ENCODE peak calls at places on chromosomes 4 and X, in four cellular contexts. N is HEK293T, T is K562, L is HepG2. R is an unnamed sample.

GRCh38 chrX:49155243-49155899 is 7.2 kb upstream of the MAGIX start:
- DNase-seq in L (no peak), N (no peak), T (peak; percentile 79), R (no peak)

GRCh38 chrX:1444896-1445480 is 7.7 kb downstream of the ASMTL start:
- DNase-seq in T (no peak), N (no peak), L (no peak), R (no peak)

GRCh38 chr4:6423575-6423974 is 48.8 kb downstream of the PPP2R2C start:
- DNase-seq in L (no peak), T (no peak), N (no peak), R (peak; percentile 49)

GRCh38 chr4:164937576-164938270 is 39.7 kb downstream of the TRIM61 start:
- DNase-seq in N (peak; percentile 14), L (peak; percentile 12), T (no peak), R (peak; percentile 25)

GRCh38 chr4:185742766-185743165 is 69.2 kb downstream of the SORBS2 start:
- DNase-seq in L (no peak), N (no peak), T (no peak), R (no peak)

GRCh38 chrX:139881572-139881971 is 51.3 kb downstream of the ATP11C start:
- DNase-seq in L (no peak), T (no peak), N (no peak), R (no peak)

GRCh38 chrX:19682712-19683331 is 167.5 kb upstream of the MAP3K15 start:
- DNase-seq in L (no peak), T (no peak), N (peak; percentile 47), R (no peak)

GRCh38 chrX:124725467-124725866 is 379.1 kb downstream of the SH2D1A start:
- DNase-seq in N (no peak), L (no peak), T (no peak), R (no peak)

GRCh38 chrX:151384807-151385206 is 12.2 kb upstream of the VMA21 start:
- DNase-seq in N (no peak), T (no peak), L (no peak), R (no peak)

GRCh38 chr4:10066206-10066605 is 44.9 kb upstream of the SLC2A9 start:
- DNase-seq in N (no peak), T (no peak), L (no peak), R (no peak)

GRCh38 chr4:89064848-89065247 is 7.9 kb upstream of the FAM13A start:
- DNase-seq in N (no peak), T (no peak), L (no peak), R (no peak)

GRCh38 chr4:101910786-101911373 is 120.3 kb downstream of the BANK1 start:
- DNase-seq in T (no peak), N (no peak), L (no peak), R (no peak)

GRCh38 chr4:113064244-113064643 is 14.8 kb downstream of the ANK2 start:
- DNase-seq in N (no peak), L (peak; percentile 16), T (no peak), R (no peak)

GRCh38 chrX:107823456-107823855 is 2.2 kb upstream of the MID2 start:
- DNase-seq in L (no peak), T (no peak), N (no peak), R (no peak)

GRCh38 chr4:25234390-25235367 is 846 bp downstream of the PI4K2B start:
- DNase-seq in L (peak; percentile 89), N (peak; percentile 21), T (peak; percentile 64), R (peak; percentile 78)

GRCh38 chr4:123986268-123986798 is 589.7 kb downstream of the SPRY1 start:
- DNase-seq in L (no peak), T (no peak), N (no peak), R (no peak)

GRCh38 chrX:127908369-127908768 is 143.8 kb downstream of the ACTRT1 start:
- DNase-seq in N (peak; percentile 40), L (no peak), T (no peak), R (no peak)

GRCh38 chrX:23271011-23271410 is 63.6 kb upstream of the PTCHD1 start:
- DNase-seq in T (no peak), L (no peak), N (no peak), R (no peak)

GRCh38 chr4:40698733-40699132 is 51.0 kb upstream of the NSUN7 start:
- DNase-seq in L (no peak), T (no peak), N (no peak), R (no peak)

GRCh38 chr4:55947254-55947882 is 1.4 kb upstream of the CEP135 start:
- DNase-seq in L (no peak), N (no peak), T (no peak), R (peak; percentile 73)

GRCh38 chr4:4694296-4694772 is 152.5 kb upstream of the STX18 start:
- DNase-seq in N (peak; percentile 59), L (peak; percentile 92), T (peak; percentile 54), R (no peak)

GRCh38 chrX:49884290-49884862 is 5.1 kb downstream of the USP27X start:
- DNase-seq in L (peak; percentile 40), N (peak; percentile 66), T (peak; percentile 40), R (peak; percentile 7)

GRCh38 chr4:71026086-71026485 is 32.6 kb downstream of the DCK start:
- DNase-seq in L (peak; percentile 66), N (no peak), T (peak; percentile 59), R (no peak)

GRCh38 chrX:105701310-105702052 is 120.9 kb upstream of the NRK start:
- DNase-seq in T (no peak), L (no peak), N (peak; percentile 7), R (no peak)

GRCh38 chr4:53734584-53735363 is 143.5 kb upstream of the LNX1 start:
- DNase-seq in T (no peak), L (no peak), N (no peak), R (no peak)

GRCh38 chr4:101420661-101421060 is 73.3 kb upstream of the PPP3CA start:
- DNase-seq in L (no peak), N (no peak), T (no peak), R (no peak)

GRCh38 chrX:154401045-154401799 is 3.0 kb downstream of the RPL10 start:
- DNase-seq in N (no peak), T (no peak), L (peak; percentile 70), R (no peak)

GRCh38 chr4:71396382-71396781 is 57.6 kb downstream of the SLC4A4 start:
- DNase-seq in N (no peak), L (no peak), T (no peak), R (no peak)

GRCh38 chr4:176538217-176538925 is 218.6 kb downstream of the SPCS3 start:
- DNase-seq in L (no peak), T (no peak), N (no peak), R (no peak)

GRCh38 chrX:85024562-85024961 is 20.9 kb downstream of the APOOL start:
- DNase-seq in N (no peak), T (no peak), L (no peak), R (no peak)

GRCh38 chrX:105876658-105877057 is 54.3 kb downstream of the NRK start:
- DNase-seq in N (peak; percentile 29), T (no peak), L (peak; percentile 3), R (no peak)

GRCh38 chr4:109811707-109812106 is 3.9 kb upstream of the GAR1 start:
- DNase-seq in T (no peak), N (no peak), L (no peak), R (no peak)

GRCh38 chr4:25949166-25949748 is 35.2 kb downstream of the SMIM20 start:
- DNase-seq in L (peak; percentile 91), N (no peak), T (no peak), R (no peak)

GRCh38 chr4:184722798-184723197 is 11.1 kb downstream of the CENPU start:
- DNase-seq in L (no peak), T (no peak), N (no peak), R (no peak)

GRCh38 chrX:13658602-13659001 is 5.7 kb downstream of the TCEANC start:
- DNase-seq in L (peak; percentile 34), N (peak; percentile 19), T (peak; percentile 29), R (no peak)

GRCh38 chrX:155263854-155264628 is at the start of gene RAB39B:
- DNase-seq in L (peak; percentile 26), N (peak; percentile 74), T (no peak), R (peak; percentile 24)

GRCh38 chr4:165011403-165011802 is 20.4 kb upstream of the TRIM60 start:
- DNase-seq in L (no peak), T (no peak), N (no peak), R (no peak)

DNA sequence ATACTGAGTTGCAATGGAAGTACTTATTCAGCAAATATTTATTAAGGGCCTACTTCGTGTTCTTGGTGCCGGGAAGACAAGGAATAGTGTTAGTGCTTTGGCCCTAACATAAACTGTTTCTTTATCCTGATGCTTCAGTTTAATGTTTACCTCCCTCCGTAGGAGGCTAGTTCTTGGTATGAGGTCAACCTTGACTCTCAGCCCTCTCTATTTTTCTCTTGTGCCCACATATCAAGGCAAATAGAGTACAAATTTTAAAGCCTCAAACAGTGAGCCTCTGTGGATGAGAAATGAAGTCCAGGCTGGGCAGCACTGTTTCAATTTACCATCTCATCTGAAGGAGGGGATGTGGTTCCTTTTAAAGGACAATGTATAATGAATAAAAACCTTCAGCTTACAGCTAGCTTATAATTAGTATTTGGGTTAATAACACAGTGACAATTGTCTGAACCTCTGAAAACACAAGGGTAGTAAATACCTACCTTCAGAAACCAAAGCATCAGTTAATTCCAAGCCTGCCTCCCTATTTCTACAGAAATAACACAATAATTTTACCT is 68.5 kb downstream of the SH3RF1 start:
- DNase-seq in N (no peak), T (no peak), L (peak; percentile 10), R (no peak)
- TF ChIP-seq FOXK2 in N (no peak), T (no peak), L (no peak), R (no peak)

GRCh38 chr4:82372502-82372873 is 1.3 kb downstream of the HNRNPD start:
- DNase-seq in L (no peak), N (peak; percentile 21), T (peak; percentile 69), R (no peak)
- TF ChIP-seq FOXK2 in L (no peak), N (no peak), T (no peak), R (no peak)

GRCh38 chr4:993111-994029 is at the start of gene SLC26A1:
- DNase-seq in N (no peak), L (peak; percentile 95), T (peak; percentile 67), R (no peak)
- TF ChIP-seq FOXK2 in N (no peak), L (peak; percentile 29), T (no peak), R (no peak)

GRCh38 chr4:26959654-26960047 is 99.0 kb downstream of the STIM2 start:
- DNase-seq in N (no peak), T (no peak), L (no peak), R (no peak)

GRCh38 chr4:26958925-26959653 is 98.4 kb downstream of the STIM2 start:
- DNase-seq in N (no peak), T (no peak), L (no peak), R (no peak)

GRCh38 chr4:26964994-26965393 is 104.4 kb downstream of the STIM2 start:
- DNase-seq in T (no peak), L (no peak), N (no peak), R (no peak)

GRCh38 chr4:26964512-26964911 is 103.9 kb downstream of the STIM2 start:
- DNase-seq in T (no peak), L (no peak), N (no peak), R (no peak)

GRCh38 chr4:26962720-26963119 is 102.1 kb downstream of the STIM2 start:
- DNase-seq in T (no peak), N (no peak), L (no peak), R (no peak)
- TF ChIP-seq FOXK2 in T (no peak), N (no peak), L (no peak), R (no peak)

GRCh38 chr4:85762204-85762884 is 287.4 kb downstream of the ARHGAP24 start:
- DNase-seq in N (no peak), T (no peak), L (no peak), R (no peak)
- TF ChIP-seq FOXK2 in N (no peak), T (no peak), L (no peak), R (no peak)

R was measured in GM12878.